ENCODE peak calls at places on chromosomes 2 and 18, in nine cellular contexts. One of them, this sample, is unnamed.

GRCh38 chr2:26982102-26982742 is 11.8 kb downstream of the MAPRE3 start:
- DNase-seq in heart right ventricle: peak; percentile 41
- DNase-seq in heart left ventricle: peak; percentile 76
- DNase-seq in left lung: peak; percentile 63
- DNase-seq in MM.1S: no peak
- DNase-seq in GM06990: no peak
- DNase-seq in fibroblast of lung: peak; percentile 47
- DNase-seq in SK-N-SH: peak; percentile 76
- DNase-seq in body of pancreas: peak; percentile 94
- DNase-seq in this sample: no peak

GRCh38 chr2:202494300-202494699 is 118.2 kb downstream of the BMPR2 start:
- DNase-seq in MM.1S: no peak
- DNase-seq in body of pancreas: no peak
- DNase-seq in SK-N-SH: peak; percentile 72
- DNase-seq in left lung: no peak
- DNase-seq in GM06990: no peak
- DNase-seq in fibroblast of lung: peak; percentile 50
- DNase-seq in heart right ventricle: no peak
- DNase-seq in heart left ventricle: no peak
- DNase-seq in this sample: peak; percentile 81

GRCh38 chr18:59145055-59145454 is 5.4 kb downstream of the SEC11C start:
- DNase-seq in SK-N-SH: no peak
- DNase-seq in MM.1S: no peak
- DNase-seq in fibroblast of lung: no peak
- DNase-seq in heart left ventricle: no peak
- DNase-seq in body of pancreas: peak; percentile 13
- DNase-seq in left lung: no peak
- DNase-seq in heart right ventricle: no peak
- DNase-seq in GM06990: no peak
- DNase-seq in this sample: no peak

GRCh38 chr2:239400000-239400831 is 604 bp downstream of the HDAC4 start:
- DNase-seq in MM.1S: peak; percentile 39
- DNase-seq in heart right ventricle: no peak
- DNase-seq in left lung: no peak
- DNase-seq in fibroblast of lung: no peak
- DNase-seq in SK-N-SH: peak; percentile 61
- DNase-seq in heart left ventricle: no peak
- DNase-seq in body of pancreas: peak; percentile 16
- DNase-seq in GM06990: no peak
- DNase-seq in this sample: no peak

GRCh38 chr2:20781656-20782265 is 41.1 kb downstream of the LDAH start:
- DNase-seq in heart right ventricle: no peak
- DNase-seq in body of pancreas: peak; percentile 15
- DNase-seq in fibroblast of lung: peak; percentile 3
- DNase-seq in MM.1S: peak; percentile 49
- DNase-seq in SK-N-SH: peak; percentile 50
- DNase-seq in left lung: no peak
- DNase-seq in GM06990: no peak
- DNase-seq in heart left ventricle: no peak
- DNase-seq in this sample: peak; percentile 51

GRCh38 chr2:605674-606608 is 71.3 kb downstream of the TMEM18 start:
- DNase-seq in body of pancreas: no peak
- DNase-seq in heart left ventricle: no peak
- DNase-seq in heart right ventricle: no peak
- DNase-seq in fibroblast of lung: no peak
- DNase-seq in GM06990: no peak
- DNase-seq in SK-N-SH: peak; percentile 32
- DNase-seq in left lung: no peak
- DNase-seq in MM.1S: no peak
- DNase-seq in this sample: no peak

GRCh38 chr2:45300026-45300750 is 290.9 kb upstream of the SIX2 start:
- DNase-seq in heart left ventricle: no peak
- DNase-seq in MM.1S: no peak
- DNase-seq in heart right ventricle: no peak
- DNase-seq in body of pancreas: peak; percentile 57
- DNase-seq in GM06990: no peak
- DNase-seq in left lung: no peak
- DNase-seq in fibroblast of lung: no peak
- DNase-seq in SK-N-SH: no peak
- DNase-seq in this sample: peak; percentile 71

GRCh38 chr2:46032161-46032813 is 264.9 kb upstream of the EPAS1 start:
- DNase-seq in MM.1S: no peak
- DNase-seq in heart right ventricle: no peak
- DNase-seq in body of pancreas: no peak
- DNase-seq in heart left ventricle: no peak
- DNase-seq in SK-N-SH: no peak
- DNase-seq in left lung: no peak
- DNase-seq in GM06990: no peak
- DNase-seq in fibroblast of lung: no peak
- DNase-seq in this sample: no peak

GRCh38 chr2:52779446-52779845 is 988.2 kb upstream of the CHAC2 start:
- DNase-seq in heart left ventricle: no peak
- DNase-seq in left lung: no peak
- DNase-seq in SK-N-SH: no peak
- DNase-seq in heart right ventricle: no peak
- DNase-seq in fibroblast of lung: peak; percentile 63
- DNase-seq in body of pancreas: no peak
- DNase-seq in MM.1S: no peak
- DNase-seq in GM06990: no peak
- DNase-seq in this sample: no peak

GRCh38 chr2:58055027-58055786 is 8.6 kb downstream of the VRK2 start:
- DNase-seq in body of pancreas: peak; percentile 46
- DNase-seq in MM.1S: no peak
- DNase-seq in SK-N-SH: no peak
- DNase-seq in GM06990: no peak
- DNase-seq in fibroblast of lung: no peak
- DNase-seq in left lung: no peak
- DNase-seq in heart left ventricle: no peak
- DNase-seq in heart right ventricle: no peak
- DNase-seq in this sample: no peak

GRCh38 chr2:202608142-202608852 is 26.5 kb upstream of the FAM117B start:
- DNase-seq in fibroblast of lung: no peak
- DNase-seq in left lung: no peak
- DNase-seq in body of pancreas: no peak
- DNase-seq in GM06990: peak; percentile 48
- DNase-seq in heart right ventricle: no peak
- DNase-seq in SK-N-SH: no peak
- DNase-seq in MM.1S: no peak
- DNase-seq in heart left ventricle: no peak
- DNase-seq in this sample: no peak

GRCh38 chr2:128591841-128592822 is 273.5 kb upstream of the HS6ST1 start:
- DNase-seq in fibroblast of lung: no peak
- DNase-seq in SK-N-SH: no peak
- DNase-seq in heart right ventricle: no peak
- DNase-seq in GM06990: no peak
- DNase-seq in MM.1S: no peak
- DNase-seq in body of pancreas: no peak
- DNase-seq in heart left ventricle: no peak
- DNase-seq in left lung: no peak
- DNase-seq in this sample: no peak

GRCh38 chr2:105125428-105125827 is 87.6 kb downstream of the MRPS9 start:
- DNase-seq in SK-N-SH: peak; percentile 41
- DNase-seq in left lung: no peak
- DNase-seq in GM06990: no peak
- DNase-seq in fibroblast of lung: no peak
- DNase-seq in body of pancreas: no peak
- DNase-seq in heart left ventricle: no peak
- DNase-seq in MM.1S: no peak
- DNase-seq in heart right ventricle: no peak
- DNase-seq in this sample: no peak

GRCh38 chr2:109069430-109070194 is 59.4 kb upstream of the SH3RF3 start:
- DNase-seq in fibroblast of lung: no peak
- DNase-seq in MM.1S: no peak
- DNase-seq in GM06990: no peak
- DNase-seq in SK-N-SH: no peak
- DNase-seq in body of pancreas: no peak
- DNase-seq in heart right ventricle: no peak
- DNase-seq in left lung: no peak
- DNase-seq in heart left ventricle: no peak
- DNase-seq in this sample: no peak

GRCh38 chr2:169716938-169717690 is 16.5 kb upstream of the KLHL23 start:
- DNase-seq in GM06990: no peak
- DNase-seq in body of pancreas: no peak
- DNase-seq in fibroblast of lung: no peak
- DNase-seq in heart left ventricle: no peak
- DNase-seq in SK-N-SH: peak; percentile 46
- DNase-seq in left lung: no peak
- DNase-seq in heart right ventricle: no peak
- DNase-seq in MM.1S: no peak
- DNase-seq in this sample: no peak

GRCh38 chr2:85259865-85260264 is 67.9 kb downstream of the TGOLN2 start:
- DNase-seq in GM06990: no peak
- DNase-seq in heart right ventricle: no peak
- DNase-seq in fibroblast of lung: no peak
- DNase-seq in MM.1S: no peak
- DNase-seq in body of pancreas: no peak
- DNase-seq in SK-N-SH: peak; percentile 35
- DNase-seq in left lung: no peak
- DNase-seq in heart left ventricle: no peak
- DNase-seq in this sample: no peak

DNA sequence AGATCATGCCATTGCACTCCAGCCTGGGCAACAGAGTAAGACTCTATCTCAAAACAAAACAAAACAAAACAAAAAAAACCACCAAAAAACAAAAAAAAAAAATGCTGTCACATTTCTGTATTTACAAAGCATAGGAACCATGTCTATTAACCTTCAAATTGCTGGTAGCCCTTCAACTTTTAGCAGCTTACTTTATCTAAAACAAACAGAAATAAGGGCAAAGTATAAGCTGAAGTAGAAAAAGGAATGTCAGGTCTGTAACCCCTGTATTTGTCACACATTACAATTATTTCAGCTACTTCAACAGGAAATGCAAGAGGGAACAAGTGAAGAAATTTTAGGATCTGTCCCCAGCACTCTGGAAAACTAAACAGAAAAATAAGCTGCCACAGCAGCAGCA is 25.4 kb downstream of the TYMS start:
- DNase-seq in fibroblast of lung: no peak
- DNase-seq in body of pancreas: no peak
- DNase-seq in MM.1S: no peak
- DNase-seq in left lung: no peak
- DNase-seq in heart right ventricle: no peak
- DNase-seq in SK-N-SH: no peak
- DNase-seq in heart left ventricle: no peak
- DNase-seq in GM06990: no peak
- DNase-seq in this sample: no peak
- H3K36me3 ChIP-seq in fibroblast of lung: peaks cover 13% of the 10 kb centered on the region
- H3K36me3 ChIP-seq in body of pancreas: no peaks in the 10 kb centered on the region
- H3K36me3 ChIP-seq in MM.1S: no peaks in the 10 kb centered on the region
- H3K36me3 ChIP-seq in left lung: peaks cover 78% of the 10 kb centered on the region
- H3K36me3 ChIP-seq in heart right ventricle: no peaks in the 10 kb centered on the region
- H3K36me3 ChIP-seq in SK-N-SH: no peaks in the 10 kb centered on the region
- H3K36me3 ChIP-seq in heart left ventricle: no peaks in the 10 kb centered on the region
- H3K36me3 ChIP-seq in GM06990: peaks cover 11% of the 10 kb centered on the region
- H3K36me3 ChIP-seq in this sample: no peaks in the 10 kb centered on the region

DNA sequence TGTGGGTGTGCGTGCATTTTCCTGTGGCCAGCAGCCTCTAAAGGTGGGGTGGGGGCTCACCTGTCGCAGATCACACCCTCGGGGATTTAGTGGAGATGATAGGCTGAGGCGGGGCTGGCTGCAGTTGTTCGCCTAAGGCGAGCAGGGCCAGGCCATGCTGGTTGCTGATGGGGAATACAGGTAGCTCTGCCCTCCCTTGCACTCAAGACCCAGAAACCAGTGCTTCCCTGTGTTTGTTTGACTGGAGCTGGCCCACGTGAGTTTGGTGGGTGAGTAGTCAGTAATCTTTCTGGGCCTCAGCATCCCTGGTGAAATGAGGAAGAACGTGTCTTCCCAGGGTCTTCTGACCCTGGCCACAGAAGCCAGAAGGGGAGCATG is 46.0 kb downstream of the FAM168B start:
- DNase-seq in SK-N-SH: no peak
- DNase-seq in left lung: no peak
- DNase-seq in heart right ventricle: no peak
- DNase-seq in heart left ventricle: no peak
- DNase-seq in fibroblast of lung: no peak
- DNase-seq in MM.1S: no peak
- DNase-seq in body of pancreas: no peak
- DNase-seq in GM06990: no peak
- DNase-seq in this sample: no peak
- H3K36me3 ChIP-seq in SK-N-SH: peaks cover 38% of the 10 kb centered on the region
- H3K36me3 ChIP-seq in left lung: peaks cover 66% of the 10 kb centered on the region
- H3K36me3 ChIP-seq in heart right ventricle: no peaks in the 10 kb centered on the region
- H3K36me3 ChIP-seq in heart left ventricle: peaks cover 15% of the 10 kb centered on the region
- H3K36me3 ChIP-seq in fibroblast of lung: peaks cover 15% of the 10 kb centered on the region
- H3K36me3 ChIP-seq in MM.1S: peaks cover 3% of the 10 kb centered on the region
- H3K36me3 ChIP-seq in body of pancreas: peaks cover 6% of the 10 kb centered on the region
- H3K36me3 ChIP-seq in GM06990: peaks cover 20% of the 10 kb centered on the region
- H3K36me3 ChIP-seq in this sample: peaks cover 40% of the 10 kb centered on the region

DNA sequence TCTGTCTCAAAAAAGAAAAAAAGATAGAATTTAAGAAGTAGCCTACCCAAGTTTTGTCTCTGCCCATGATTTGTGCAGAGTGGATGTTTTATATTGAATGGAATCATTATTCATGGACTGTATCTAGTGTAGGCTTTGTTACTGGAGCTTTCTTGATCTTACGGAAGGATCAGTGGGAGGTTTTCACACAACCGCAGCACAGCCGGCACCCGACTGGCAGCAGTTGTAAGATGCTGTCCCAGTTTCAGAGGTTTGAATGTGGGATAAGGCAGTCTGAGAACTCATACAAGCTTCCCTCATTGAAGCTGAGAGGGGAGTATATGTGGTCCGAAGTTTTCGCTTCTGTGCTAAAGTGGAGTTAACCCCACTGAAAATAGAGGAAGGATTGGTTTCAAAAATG is 19.7 kb upstream of the SAG start:
- DNase-seq in left lung: no peak
- DNase-seq in MM.1S: no peak
- DNase-seq in body of pancreas: no peak
- DNase-seq in SK-N-SH: no peak
- DNase-seq in GM06990: no peak
- DNase-seq in heart left ventricle: no peak
- DNase-seq in fibroblast of lung: no peak
- DNase-seq in heart right ventricle: no peak
- DNase-seq in this sample: no peak
- H3K36me3 ChIP-seq in left lung: peaks cover 97% of the 10 kb centered on the region
- H3K36me3 ChIP-seq in MM.1S: peaks cover 3% of the 10 kb centered on the region
- H3K36me3 ChIP-seq in body of pancreas: peaks cover 10% of the 10 kb centered on the region
- H3K36me3 ChIP-seq in SK-N-SH: peaks cover 53% of the 10 kb centered on the region
- H3K36me3 ChIP-seq in GM06990: peaks cover 41% of the 10 kb centered on the region
- H3K36me3 ChIP-seq in heart left ventricle: peaks cover 30% of the 10 kb centered on the region
- H3K36me3 ChIP-seq in fibroblast of lung: peaks cover 14% of the 10 kb centered on the region
- H3K36me3 ChIP-seq in heart right ventricle: peaks cover 7% of the 10 kb centered on the region
- H3K36me3 ChIP-seq in this sample: peaks cover 86% of the 10 kb centered on the region

GRCh38 chr2:219140726-219141125 is 19.9 kb downstream of the NHEJ1 start:
- DNase-seq in MM.1S: no peak
- DNase-seq in body of pancreas: no peak
- DNase-seq in heart right ventricle: no peak
- DNase-seq in fibroblast of lung: no peak
- DNase-seq in SK-N-SH: no peak
- DNase-seq in GM06990: no peak
- DNase-seq in heart left ventricle: no peak
- DNase-seq in left lung: no peak
- DNase-seq in this sample: no peak

DNA sequence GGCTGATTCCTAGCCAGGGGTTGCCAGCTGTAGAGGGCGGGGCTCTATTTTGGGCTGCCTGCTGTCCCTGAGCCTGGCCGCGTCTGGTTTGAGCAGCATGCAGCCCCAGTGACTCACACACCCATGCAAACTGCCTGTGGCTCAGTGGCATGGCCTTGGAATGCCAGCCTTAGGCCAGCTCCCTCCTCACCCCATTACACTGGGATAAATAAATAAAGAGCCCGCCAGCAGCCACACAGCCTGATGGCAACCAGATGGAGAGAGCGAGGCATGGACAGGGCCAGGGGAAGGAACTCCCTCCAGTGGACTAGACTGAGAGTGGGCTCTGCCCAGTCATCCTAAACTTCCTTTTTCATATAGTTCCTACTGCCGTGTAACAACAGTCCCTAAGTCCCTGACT is 18.3 kb downstream of the NHEJ1 start:
- DNase-seq in SK-N-SH: peak; percentile 48
- DNase-seq in fibroblast of lung: peak; percentile 82
- DNase-seq in GM06990: no peak
- DNase-seq in heart left ventricle: no peak
- DNase-seq in heart right ventricle: no peak
- DNase-seq in left lung: no peak
- DNase-seq in body of pancreas: no peak
- DNase-seq in MM.1S: no peak
- DNase-seq in this sample: peak; percentile 27
- H3K36me3 ChIP-seq in SK-N-SH: peaks cover 26% of the 10 kb centered on the region
- H3K36me3 ChIP-seq in fibroblast of lung: no peaks in the 10 kb centered on the region
- H3K36me3 ChIP-seq in GM06990: no peaks in the 10 kb centered on the region
- H3K36me3 ChIP-seq in heart left ventricle: peaks cover 5% of the 10 kb centered on the region
- H3K36me3 ChIP-seq in heart right ventricle: no peaks in the 10 kb centered on the region
- H3K36me3 ChIP-seq in left lung: peaks cover 73% of the 10 kb centered on the region
- H3K36me3 ChIP-seq in body of pancreas: no peaks in the 10 kb centered on the region
- H3K36me3 ChIP-seq in MM.1S: no peaks in the 10 kb centered on the region
- H3K36me3 ChIP-seq in this sample: peaks cover 6% of the 10 kb centered on the region

This sample was measured in SJCRH30.